ENCODE peak calls at places on chromosomes 7 and 10, in eight cellular contexts. E, C, G, N, U, M, S and O are unnamed samples.

GRCh38 chr7:155815332-155816191 is 3.3 kb upstream of the SHH start:
- DNase-seq in E (peak), C (peak), G (peak), N (peak), U (peak), M (no peak), S (peak), O (no peak)

GRCh38 chr10:778626-779330 is 89.3 kb upstream of the DIP2C start:
- DNase-seq in E (no peak), C (no peak), G (no peak), N (no peak), U (peak), M (no peak), S (no peak), O (no peak)

GRCh38 chr7:110633313-110633712 is 457.6 kb upstream of the LRRN3 start:
- DNase-seq in E (no peak), C (no peak), G (no peak), N (no peak), U (no peak), M (no peak), S (no peak), O (no peak)

GRCh38 chr7:74083117-74083876 is at the start of gene LIMK1:
- DNase-seq in E (peak), C (peak), G (peak), N (peak), U (peak), M (no peak), S (peak), O (peak)

GRCh38 chr7:94557211-94557610 is 47.6 kb downstream of the CASD1 start:
- DNase-seq in E (no peak), C (no peak), G (no peak), N (no peak), U (no peak), M (no peak), S (no peak), O (no peak)

GRCh38 chr10:551489-552252 is 137.8 kb downstream of the DIP2C start:
- DNase-seq in E (no peak), C (no peak), G (no peak), N (no peak), U (no peak), M (no peak), S (no peak), O (no peak)

GRCh38 chr7:155007947-155008346 is 5.0 kb upstream of the PAXIP1 start:
- DNase-seq in E (no peak), C (no peak), G (no peak), N (peak), U (no peak), M (no peak), S (peak), O (no peak)

GRCh38 chr10:97943294-97943693 is 87.1 kb downstream of the CRTAC1 start:
- DNase-seq in E (no peak), C (no peak), G (no peak), N (no peak), U (no peak), M (no peak), S (no peak), O (no peak)

GRCh38 chr10:52644678-52645434 is 127.7 kb downstream of the MBL2 start:
- DNase-seq in E (peak), C (peak), G (peak), N (peak), U (peak), M (no peak), S (peak), O (no peak)

GRCh38 chr7:142855756-142856564 is 1.1 kb downstream of the EPHB6 start:
- DNase-seq in E (peak), C (peak), G (peak), N (peak), U (no peak), M (no peak), S (no peak), O (peak)

GRCh38 chr7:105697753-105698152 is 116.5 kb upstream of the EFCAB10 start:
- DNase-seq in E (no peak), C (no peak), G (no peak), N (no peak), U (no peak), M (no peak), S (no peak), O (no peak)

GRCh38 chr7:143973870-143974446 is 19.3 kb downstream of the OR2F1 start:
- DNase-seq in E (no peak), C (no peak), G (no peak), N (no peak), U (no peak), M (no peak), S (no peak), O (no peak)

GRCh38 chr7:117827861-117828260 is 45.4 kb downstream of the CTTNBP2 start:
- DNase-seq in E (no peak), C (no peak), G (no peak), N (peak), U (peak), M (no peak), S (no peak), O (no peak)

GRCh38 chr7:155163696-155164095 is 93.6 kb downstream of the HTR5A start:
- DNase-seq in E (peak), C (no peak), G (no peak), N (no peak), U (no peak), M (no peak), S (no peak), O (no peak)

GRCh38 chr10:100006241-100006886 is 3.4 kb downstream of the DNMBP start:
- DNase-seq in E (no peak), C (no peak), G (no peak), N (peak), U (peak), M (peak), S (no peak), O (no peak)

GRCh38 chr7:29641651-29642050 is 78.0 kb downstream of the PRR15 start:
- DNase-seq in E (no peak), C (no peak), G (no peak), N (no peak), U (no peak), M (no peak), S (no peak), O (no peak)

GRCh38 chr7:159109092-159110035 is 35.3 kb downstream of the VIPR2 start:
- DNase-seq in E (peak), C (no peak), G (no peak), N (no peak), U (no peak), M (no peak), S (no peak), O (no peak)

GRCh38 chr7:99794585-99795502 is 10.9 kb upstream of the CYP3A4 start:
- DNase-seq in E (peak), C (no peak), G (no peak), N (no peak), U (no peak), M (no peak), S (no peak), O (no peak)

GRCh38 chr7:39413866-39414668 is 152.1 kb upstream of the YAE1 start:
- DNase-seq in E (peak), C (peak), G (peak), N (peak), U (peak), M (no peak), S (peak), O (peak)

GRCh38 chr10:19659920-19660655 is 156.1 kb upstream of the PLXDC2 start:
- DNase-seq in E (no peak), C (no peak), G (no peak), N (peak), U (peak), M (no peak), S (no peak), O (no peak)

GRCh38 chr7:1041471-1042160 is 2.7 kb upstream of the GPR146 start:
- DNase-seq in E (no peak), C (no peak), G (no peak), N (no peak), U (no peak), M (no peak), S (no peak), O (no peak)

GRCh38 chr7:67738-68395 is 124.5 kb upstream of the FAM20C start:
- DNase-seq in E (no peak), C (no peak), G (no peak), N (no peak), U (peak), M (no peak), S (peak), O (no peak)

GRCh38 chr7:83119002-83119358 is 43.7 kb downstream of the PCLO start:
- DNase-seq in E (no peak), C (no peak), G (no peak), N (peak), U (no peak), M (no peak), S (no peak), O (no peak)

GRCh38 chr10:16581202-16581601 is 59.5 kb upstream of the C1QL3 start:
- DNase-seq in E (no peak), C (no peak), G (no peak), N (no peak), U (no peak), M (no peak), S (no peak), O (no peak)

GRCh38 chr7:154484406-154484805 is 432.2 kb downstream of the DPP6 start:
- DNase-seq in E (no peak), C (no peak), G (no peak), N (no peak), U (no peak), M (no peak), S (no peak), O (no peak)

GRCh38 chr7:98286701-98287485 is 5.4 kb downstream of the BRI3 start:
- DNase-seq in E (peak), C (no peak), G (no peak), N (no peak), U (no peak), M (no peak), S (no peak), O (no peak)

GRCh38 chr10:7797582-7797981 is 9.6 kb downstream of the ATP5F1C start:
- DNase-seq in E (peak), C (no peak), G (peak), N (peak), U (peak), M (no peak), S (no peak), O (peak)

GRCh38 chr10:88670497-88670896 is 6.3 kb downstream of the LIPF start:
- DNase-seq in E (no peak), C (no peak), G (no peak), N (peak), U (no peak), M (no peak), S (no peak), O (no peak)

GRCh38 chr10:72175166-72175565 is 40.6 kb upstream of the ANAPC16 start:
- DNase-seq in E (no peak), C (no peak), G (no peak), N (peak), U (no peak), M (no peak), S (no peak), O (no peak)

GRCh38 chr7:104804696-104805095 is 209.3 kb upstream of the KMT2E start:
- DNase-seq in E (no peak), C (no peak), G (no peak), N (no peak), U (no peak), M (no peak), S (no peak), O (no peak)

GRCh38 chr10:86182150-86182549 is 184.4 kb downstream of the GRID1 start:
- DNase-seq in E (no peak), C (no peak), G (no peak), N (no peak), U (no peak), M (no peak), S (peak), O (no peak)

GRCh38 chr10:1373287-1373686 is 317.1 kb downstream of the WDR37 start:
- DNase-seq in E (no peak), C (no peak), G (no peak), N (no peak), U (no peak), M (no peak), S (no peak), O (no peak)

GRCh38 chr10:85542936-85543730 is 823.5 kb downstream of the GRID1 start:
- DNase-seq in E (no peak), C (no peak), G (no peak), N (peak), U (no peak), M (no peak), S (no peak), O (no peak)

GRCh38 chr7:54788664-54789063 is 29.7 kb upstream of the SEC61G start:
- DNase-seq in E (peak), C (peak), G (no peak), N (peak), U (peak), M (no peak), S (peak), O (no peak)

GRCh38 chr10:89646833-89647570 is 2.0 kb upstream of the PANK1 start:
- DNase-seq in E (no peak), C (no peak), G (no peak), N (no peak), U (no peak), M (no peak), S (no peak), O (no peak)

DNA sequence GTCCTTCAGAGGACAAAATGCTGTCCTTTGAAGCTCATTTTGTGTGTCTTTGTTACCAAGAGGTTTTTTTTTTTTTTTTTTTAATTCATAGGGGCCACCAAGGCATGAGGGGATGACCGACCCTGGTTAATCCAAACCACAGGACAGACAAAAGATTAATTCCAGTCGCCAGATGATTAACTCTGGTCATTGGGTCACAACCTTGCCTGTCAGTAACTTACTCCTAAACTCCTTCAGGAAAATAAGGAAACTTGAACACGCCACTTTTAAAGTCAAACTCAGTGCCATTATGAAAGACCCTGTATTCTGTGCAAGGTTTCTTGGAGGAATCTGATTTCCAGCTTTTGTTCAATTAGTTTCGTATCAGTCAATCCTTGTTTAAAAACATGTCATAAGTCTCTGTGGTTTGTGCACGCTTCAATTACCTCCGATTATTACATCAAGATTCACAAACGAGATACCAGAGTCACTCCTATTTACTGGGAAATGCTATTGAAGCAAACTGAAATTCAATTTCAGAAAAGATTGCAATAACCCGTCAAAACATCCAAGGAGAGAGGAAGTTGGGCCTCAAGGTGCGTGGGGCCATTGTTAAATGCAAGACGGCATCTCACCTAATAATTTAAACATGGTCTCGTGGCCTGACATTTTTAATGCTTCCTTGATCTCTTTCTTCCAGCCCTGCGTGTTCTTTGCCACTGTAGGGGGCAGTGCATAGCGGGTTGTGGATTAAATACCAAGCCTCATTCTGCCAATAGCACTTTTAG is 44.0 kb downstream of the NRP1 start:
- DNase-seq in E (no peak), C (no peak), G (no peak), N (no peak), U (no peak), M (no peak), S (peak), O (no peak)
- TF ChIP-seq CTCF in E (no peak), C (no peak), G (peak), N (no peak), U (no peak), M (no peak), S (peak), O (peak)

DNA sequence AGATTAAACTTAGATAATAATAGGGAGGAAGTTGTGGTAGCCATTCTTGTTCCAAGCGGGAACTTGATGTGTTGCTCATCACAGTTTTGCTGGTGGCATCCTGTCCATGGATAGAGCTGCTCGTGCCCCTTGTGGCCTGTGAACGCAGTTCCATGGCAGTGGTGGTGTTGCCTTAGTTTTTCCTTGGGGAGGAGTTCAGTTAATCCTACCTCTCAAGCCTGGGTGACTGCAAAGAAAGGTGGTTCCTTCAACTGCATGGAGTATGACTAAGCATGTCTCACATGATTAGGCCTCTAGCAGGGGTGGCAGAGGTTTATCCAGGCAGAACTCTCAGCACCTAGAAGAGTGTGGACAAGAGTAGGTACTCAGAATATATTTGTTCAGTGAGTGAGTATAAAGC is 99.7 kb downstream of the MAPK8 start:
- DNase-seq in E (no peak), C (no peak), G (no peak), N (peak), U (peak), M (no peak), S (no peak), O (no peak)
- TF ChIP-seq CTCF in E (no peak), C (no peak), G (no peak), N (peak), U (no peak), M (no peak), S (no peak), O (no peak)

GRCh38 chr10:110303681-110304080 is 1.0 kb downstream of the SMNDC1 start:
- DNase-seq in E (no peak), C (no peak), G (no peak), N (no peak), U (no peak), M (no peak), S (no peak), O (no peak)

GRCh38 chr10:110304394-110304779 is 333 bp downstream of the SMNDC1 start:
- DNase-seq in E (no peak), C (no peak), G (no peak), N (peak), U (no peak), M (no peak), S (no peak), O (no peak)

GRCh38 chr10:110305767-110306451 is 1.2 kb upstream of the SMNDC1 start:
- DNase-seq in E (peak), C (peak), G (peak), N (peak), U (peak), M (peak), S (peak), O (no peak)

GRCh38 chr10:110306452-110306768 is 1.7 kb upstream of the SMNDC1 start:
- DNase-seq in E (no peak), C (no peak), G (no peak), N (no peak), U (no peak), M (no peak), S (no peak), O (no peak)

GRCh38 chr10:110304780-110305421 is at the start of gene SMNDC1:
- DNase-seq in E (peak), C (peak), G (peak), N (peak), U (peak), M (peak), S (peak), O (peak)
- TF ChIP-seq CTCF in E (no peak), C (no peak), G (no peak), N (no peak), U (no peak), M (no peak), S (no peak), O (no peak)

GRCh38 chr7:77995717-77996116 is 197.1 kb downstream of the PHTF2 start:
- DNase-seq in E (no peak), C (no peak), G (no peak), N (no peak), U (no peak), M (no peak), S (peak), O (no peak)
- TF ChIP-seq CTCF in E (no peak), C (no peak), G (no peak), N (peak), U (peak), M (no peak), S (peak), O (no peak)

GRCh38 chr10:102868976-102869289 is 337 bp upstream of the AS3MT start:
- DNase-seq in E (no peak), C (no peak), G (no peak), N (no peak), U (no peak), M (no peak), S (peak), O (no peak)
- TF ChIP-seq CTCF in E (no peak), C (no peak), G (no peak), N (no peak), U (no peak), M (no peak), S (no peak), O (no peak)

DNA sequence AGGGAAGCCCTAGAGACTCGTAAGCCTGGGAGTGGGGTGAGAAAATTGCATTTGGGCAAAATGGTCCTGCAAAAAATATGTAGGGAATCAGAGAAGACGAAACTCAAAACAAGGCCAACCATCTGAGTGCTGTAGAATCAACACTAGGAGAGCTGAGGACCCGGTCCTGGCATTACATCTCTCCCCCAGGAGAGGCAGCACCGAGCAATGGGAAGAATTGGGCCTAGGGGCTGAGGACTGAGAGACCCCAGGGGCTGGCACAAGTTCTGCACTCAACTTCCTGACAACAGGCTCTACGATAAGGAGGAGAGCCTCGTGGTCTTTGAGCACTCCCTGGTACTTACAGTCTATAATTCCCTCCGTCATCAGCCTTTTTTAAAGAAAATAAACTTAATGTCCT is 47.6 kb downstream of the BPGM start:
- DNase-seq in E (no peak), C (no peak), G (no peak), N (no peak), U (no peak), M (no peak), S (peak), O (no peak)
- TF ChIP-seq CTCF in E (no peak), C (no peak), G (no peak), N (peak), U (peak), M (peak), S (peak), O (no peak)

DNA sequence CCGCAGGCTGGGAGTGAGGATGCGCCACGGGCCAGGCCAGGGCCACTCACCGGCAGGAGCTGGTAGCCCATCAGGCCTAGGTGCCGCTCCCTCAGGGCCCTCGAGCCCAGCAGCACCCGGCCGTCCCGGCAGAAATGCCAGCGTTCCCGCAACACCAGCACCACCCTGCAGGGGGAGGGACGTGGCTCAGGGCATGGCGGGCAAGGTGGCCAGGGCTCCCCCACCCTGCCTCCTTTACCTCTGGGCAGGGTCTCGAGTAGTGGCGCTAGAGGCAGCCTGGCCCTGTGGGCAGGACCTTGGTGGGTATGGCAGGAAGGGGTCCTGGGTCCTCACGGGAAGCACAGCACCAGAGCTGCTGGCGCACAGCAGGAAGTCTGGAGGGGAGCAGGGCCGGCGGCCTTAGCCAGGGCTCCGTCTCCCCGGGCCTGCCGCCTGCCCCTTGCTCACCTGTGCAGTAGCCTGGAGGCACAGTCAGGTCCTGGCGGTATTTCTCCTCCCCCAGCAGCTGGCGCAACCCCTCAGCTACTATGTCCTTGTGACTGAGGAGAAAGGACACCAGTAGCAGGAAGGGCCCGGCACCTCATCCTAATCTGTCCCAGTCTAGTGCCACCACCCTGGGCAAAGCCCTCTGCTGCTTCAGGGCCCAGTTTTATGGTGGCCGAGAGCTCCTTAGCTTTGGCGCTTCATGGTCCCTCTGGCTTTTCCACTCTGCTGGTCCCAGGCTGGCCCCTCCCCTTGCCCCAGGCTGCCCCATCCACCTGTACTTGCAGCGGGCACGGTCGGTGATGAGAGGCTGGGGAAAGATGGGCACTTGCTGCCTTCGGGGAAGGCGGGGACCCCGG is 3.5 kb downstream of the FASTK start:
- DNase-seq in E (peak), C (no peak), G (no peak), N (peak), U (no peak), M (no peak), S (peak), O (no peak)
- TF ChIP-seq CTCF in E (no peak), C (no peak), G (peak), N (peak), U (peak), M (no peak), S (peak), O (peak)

GRCh38 chr7:116588225-116588624 is 63.4 kb downstream of the CAV1 start:
- DNase-seq in E (no peak), C (no peak), G (peak), N (no peak), U (peak), M (no peak), S (peak), O (no peak)
- TF ChIP-seq CTCF in E (no peak), C (no peak), G (no peak), N (no peak), U (no peak), M (no peak), S (no peak), O (no peak)